ENCODE peak calls at places on chromosome 20, in seven cellular contexts. S is CD8-positive, alpha-beta memory T cell; K is ecto neural progenitor cell; N is NCI-H526 treated with DMSO at 0.1 percent for 48 hours; O is HT-29; H is GM13977; P is cardiac muscle cell. R is an unnamed sample.

GRCh38 chr20:10573273-10573950 is 100.4 kb downstream of the JAG1 start:
- DNase-seq in S (no peak), K (no peak), N (no peak), O (peak; percentile 25), H (no peak), P (no peak), R (no peak)

GRCh38 chr20:31684153-31685003 is 38.3 kb downstream of the BCL2L1 start:
- DNase-seq in S (no peak), K (no peak), N (peak; percentile 78), O (no peak), H (no peak), P (no peak), R (no peak)

GRCh38 chr20:36773123-36773547 is 428 bp downstream of the DSN1 start:
- DNase-seq in S (no peak), K (no peak), N (no peak), O (peak; percentile 54), H (no peak), P (peak; percentile 6), R (peak; percentile 41)

GRCh38 chr20:15379897-15380296 is 1042.5 kb upstream of the FLRT3 start:
- DNase-seq in S (no peak), K (no peak), N (no peak), O (no peak), H (no peak), P (no peak), R (no peak)

GRCh38 chr20:4869290-4870193 is 131.8 kb downstream of the SLC23A2 start:
- DNase-seq in S (no peak), K (no peak), N (no peak), O (peak; percentile 89), H (no peak), P (no peak), R (no peak)

GRCh38 chr20:22232473-22232872 is 351.9 kb downstream of the FOXA2 start:
- DNase-seq in S (no peak), K (no peak), N (no peak), O (no peak), H (no peak), P (no peak), R (no peak)

GRCh38 chr20:24700166-24700860 is 230.9 kb downstream of the SYNDIG1 start:
- DNase-seq in S (no peak), K (no peak), N (no peak), O (no peak), H (no peak), P (no peak), R (no peak)

GRCh38 chr20:53162251-53162835 is 190.2 kb downstream of the TSHZ2 start:
- DNase-seq in S (no peak), K (peak; percentile 63), N (peak; percentile 6), O (peak; percentile 76), H (no peak), P (peak; percentile 59), R (no peak)

GRCh38 chr20:53692465-53693067 is 98.9 kb upstream of the ZNF217 start:
- DNase-seq in S (no peak), K (no peak), N (no peak), O (no peak), H (no peak), P (peak; percentile 87), R (peak; percentile 94)

GRCh38 chr20:59035381-59035780 is 3.2 kb upstream of the ATP5F1E start:
- DNase-seq in S (no peak), K (no peak), N (no peak), O (no peak), H (no peak), P (no peak), R (no peak)

GRCh38 chr20:62120990-62121775 is 1.1 kb upstream of the LSM14B start:
- DNase-seq in S (no peak), K (no peak), N (peak; percentile 81), O (peak; percentile 85), H (no peak), P (no peak), R (no peak)

GRCh38 chr20:59835448-59836395 is 97.7 kb downstream of the SYCP2 start:
- DNase-seq in S (no peak), K (peak; percentile 80), N (no peak), O (peak; percentile 56), H (peak; percentile 23), P (peak; percentile 61), R (peak; percentile 82)

GRCh38 chr20:44988772-44989171 is 22.5 kb downstream of the STK4 start:
- DNase-seq in S (no peak), K (no peak), N (no peak), O (no peak), H (no peak), P (no peak), R (no peak)

GRCh38 chr20:8853805-8854338 is 215.0 kb upstream of the PLCB4 start:
- DNase-seq in S (no peak), K (no peak), N (peak; percentile 61), O (peak; percentile 83), H (peak; percentile 53), P (peak; percentile 91), R (peak; percentile 65)

GRCh38 chr20:19830351-19830750 is 72.3 kb downstream of the RIN2 start:
- DNase-seq in S (no peak), K (no peak), N (no peak), O (no peak), H (no peak), P (no peak), R (no peak)

GRCh38 chr20:1830240-1830639 is 65.0 kb upstream of the SIRPA start:
- DNase-seq in S (no peak), K (no peak), N (no peak), O (no peak), H (no peak), P (peak; percentile 94), R (peak; percentile 99)

GRCh38 chr20:44104807-44105517 is 82.0 kb downstream of the JPH2 start:
- DNase-seq in S (no peak), K (no peak), N (no peak), O (peak; percentile 43), H (no peak), P (peak; percentile 84), R (no peak)

GRCh38 chr20:13788167-13788834 is 3.5 kb downstream of the NDUFAF5 start:
- DNase-seq in S (peak; percentile 9), K (peak; percentile 46), N (peak; percentile 36), O (peak; percentile 77), H (peak; percentile 66), P (peak; percentile 68), R (peak; percentile 81)

GRCh38 chr20:62595491-62595890 is 46.8 kb upstream of the SLCO4A1 start:
- DNase-seq in S (no peak), K (no peak), N (no peak), O (peak; percentile 66), H (no peak), P (peak; percentile 44), R (peak; percentile 98)

GRCh38 chr20:50172347-50173013 is 18.1 kb upstream of the CEBPB start:
- DNase-seq in S (no peak), K (peak; percentile 90), N (peak; percentile 54), O (peak; percentile 83), H (no peak), P (peak; percentile 83), R (peak; percentile 97)

GRCh38 chr20:45406260-45407066 is 1.6 kb upstream of the DBNDD2 start:
- DNase-seq in S (peak; percentile 58), K (peak; percentile 76), N (peak; percentile 56), O (peak; percentile 79), H (peak; percentile 62), P (peak; percentile 44), R (peak; percentile 96)

GRCh38 chr20:32456869-32457421 is 98.8 kb downstream of the ASXL1 start:
- DNase-seq in S (no peak), K (peak; percentile 93), N (peak; percentile 46), O (no peak), H (peak; percentile 89), P (peak; percentile 68), R (peak; percentile 98)

GRCh38 chr20:63397946-63398450 is 36.8 kb upstream of the CHRNA4 start:
- DNase-seq in S (no peak), K (no peak), N (no peak), O (no peak), H (no peak), P (no peak), R (no peak)

GRCh38 chr20:34473262-34473883 is 42.8 kb upstream of the DYNLRB1 start:
- DNase-seq in S (peak; percentile 6), K (peak; percentile 59), N (peak; percentile 8), O (peak; percentile 85), H (peak; percentile 39), P (peak; percentile 58), R (peak; percentile 90)

GRCh38 chr20:2237059-2237458 is 58.7 kb upstream of the TGM3 start:
- DNase-seq in S (no peak), K (no peak), N (no peak), O (peak; percentile 16), H (no peak), P (peak; percentile 94), R (peak; percentile 96)

GRCh38 chr20:64103871-64104666 is 3.3 kb downstream of the NPBWR2 start:
- DNase-seq in S (no peak), K (no peak), N (no peak), O (no peak), H (no peak), P (no peak), R (peak; percentile 87)

GRCh38 chr20:6651561-6651960 is 115.9 kb upstream of the BMP2 start:
- DNase-seq in S (no peak), K (no peak), N (no peak), O (no peak), H (no peak), P (no peak), R (no peak)

GRCh38 chr20:64146301-64146935 is 17.8 kb upstream of the MYT1 start:
- DNase-seq in S (no peak), K (no peak), N (no peak), O (no peak), H (no peak), P (no peak), R (peak; percentile 69)

GRCh38 chr20:59031326-59032022 is 661 bp downstream of the ATP5F1E start:
- DNase-seq in S (no peak), K (no peak), N (no peak), O (peak; percentile 51), H (no peak), P (peak; percentile 10), R (no peak)

GRCh38 chr20:52621401-52621800 is 350.8 kb upstream of the TSHZ2 start:
- DNase-seq in S (no peak), K (no peak), N (no peak), O (no peak), H (no peak), P (no peak), R (no peak)

GRCh38 chr20:48702388-48703041 is 125.3 kb downstream of the PREX1 start:
- DNase-seq in S (no peak), K (no peak), N (no peak), O (no peak), H (no peak), P (no peak), R (peak; percentile 39)

GRCh38 chr20:62980970-62981369 is 25.8 kb downstream of the BHLHE23 start:
- DNase-seq in S (peak; percentile 69), K (no peak), N (peak; percentile 48), O (no peak), H (peak; percentile 73), P (peak; percentile 6), R (no peak)

GRCh38 chr20:38723069-38723981 is 961 bp upstream of the SLC32A1 start:
- DNase-seq in S (no peak), K (peak; percentile 58), N (no peak), O (no peak), H (peak; percentile 52), P (peak; percentile 65), R (peak; percentile 85)

GRCh38 chr20:38805958-38806854 is 709 bp downstream of the PPP1R16B start:
- DNase-seq in S (peak; percentile 60), K (peak; percentile 62), N (no peak), O (no peak), H (peak; percentile 44), P (no peak), R (no peak)

GRCh38 chr20:47353224-47353696 is 3.2 kb downstream of the ZMYND8 start:
- DNase-seq in S (no peak), K (no peak), N (no peak), O (no peak), H (no peak), P (no peak), R (no peak)

GRCh38 chr20:40868568-40869223 is 159.9 kb upstream of the TOP1 start:
- DNase-seq in S (no peak), K (no peak), N (no peak), O (no peak), H (no peak), P (peak; percentile 90), R (no peak)